ENCODE peak calls at places on chromosomes 4 and X, in five cellular contexts. X, W, Z, M and O are unnamed samples.

GRCh38 chr4:123017636-123018390 is 95.4 kb upstream of the NUDT6 start:
- DNase-seq in Z (no peak), W (no peak), M (no peak), X (peak; percentile 11), O (no peak)

GRCh38 chrX:8254386-8254785 is 83.3 kb upstream of the VCX2 start:
- DNase-seq in Z (no peak), M (no peak), W (no peak), X (no peak), O (no peak)

GRCh38 chr4:111506706-111507105 is 638.5 kb upstream of the FAM241A start:
- DNase-seq in Z (no peak), M (no peak), W (no peak), X (no peak), O (no peak)

GRCh38 chr4:114417214-114417613 is 181.4 kb upstream of the UGT8 start:
- DNase-seq in Z (no peak), W (no peak), M (peak; percentile 10), X (no peak), O (no peak)

GRCh38 chrX:135437867-135438733 is 16.4 kb downstream of the SMIM10L2A start:
- DNase-seq in Z (no peak), W (no peak), M (no peak), X (no peak), O (no peak)

GRCh38 chrX:136450050-136450830 is 37.5 kb upstream of the BRS3 start:
- DNase-seq in M (no peak), Z (no peak), W (no peak), X (no peak), O (no peak)

GRCh38 chr4:8393593-8394038 is 46.9 kb downstream of the ACOX3 start:
- DNase-seq in M (no peak), Z (no peak), X (peak; percentile 84), W (no peak), O (peak; percentile 86)

GRCh38 chrX:120790118-120790517 is 85.5 kb downstream of the CT47B1 start:
- DNase-seq in Z (no peak), X (peak; percentile 55), M (peak; percentile 38), W (peak; percentile 61), O (no peak)

GRCh38 chrX:1167466-1167865 is 45.0 kb downstream of the CRLF2 start:
- DNase-seq in W (no peak), M (no peak), Z (no peak), X (no peak), O (no peak)

GRCh38 chr4:7368296-7368695 is 66.4 kb downstream of the PSAPL1 start:
- DNase-seq in W (no peak), Z (no peak), X (no peak), M (no peak), O (no peak)

GRCh38 chr4:79064806-79065205 is 125.6 kb upstream of the PAQR3 start:
- DNase-seq in W (no peak), X (no peak), Z (no peak), M (no peak), O (no peak)

GRCh38 chr4:184262901-184263300 is 45.2 kb upstream of the ENPP6 start:
- DNase-seq in X (peak; percentile 72), Z (no peak), M (no peak), W (no peak), O (no peak)

GRCh38 chr4:140841186-140841585 is 85.0 kb upstream of the TBC1D9 start:
- DNase-seq in Z (no peak), M (no peak), W (no peak), X (no peak), O (no peak)

GRCh38 chr4:40998680-40999358 is 215.5 kb downstream of the APBB2 start:
- DNase-seq in X (peak; percentile 77), M (peak; percentile 69), Z (no peak), W (no peak), O (no peak)

GRCh38 chr4:7212101-7212674 is 19.9 kb downstream of the SORCS2 start:
- DNase-seq in M (no peak), X (no peak), Z (no peak), W (no peak), O (no peak)

GRCh38 chr4:2797545-2798305 is 4.8 kb downstream of the SH3BP2 start:
- DNase-seq in Z (peak; percentile 74), W (peak; percentile 58), X (no peak), M (no peak), O (no peak)
- H3K27ac ChIP-seq in Z (peak overlapping the region; percentile 84), W (peak overlapping the region; percentile 74), X (no peak overlapping the region), M (no peak overlapping the region), O (no peak overlapping the region)

GRCh38 chr4:157075401-157075800 is 549 bp upstream of the GLRB start:
- DNase-seq in W (no peak), Z (no peak), X (peak; percentile 1), M (no peak), O (no peak)
- H3K4me3 ChIP-seq in W (no peak overlapping the region), Z (peak overlapping the region; percentile 81), X (peak overlapping the region; percentile 32), M (no peak overlapping the region), O (peak overlapping the region; percentile 85)

DNA sequence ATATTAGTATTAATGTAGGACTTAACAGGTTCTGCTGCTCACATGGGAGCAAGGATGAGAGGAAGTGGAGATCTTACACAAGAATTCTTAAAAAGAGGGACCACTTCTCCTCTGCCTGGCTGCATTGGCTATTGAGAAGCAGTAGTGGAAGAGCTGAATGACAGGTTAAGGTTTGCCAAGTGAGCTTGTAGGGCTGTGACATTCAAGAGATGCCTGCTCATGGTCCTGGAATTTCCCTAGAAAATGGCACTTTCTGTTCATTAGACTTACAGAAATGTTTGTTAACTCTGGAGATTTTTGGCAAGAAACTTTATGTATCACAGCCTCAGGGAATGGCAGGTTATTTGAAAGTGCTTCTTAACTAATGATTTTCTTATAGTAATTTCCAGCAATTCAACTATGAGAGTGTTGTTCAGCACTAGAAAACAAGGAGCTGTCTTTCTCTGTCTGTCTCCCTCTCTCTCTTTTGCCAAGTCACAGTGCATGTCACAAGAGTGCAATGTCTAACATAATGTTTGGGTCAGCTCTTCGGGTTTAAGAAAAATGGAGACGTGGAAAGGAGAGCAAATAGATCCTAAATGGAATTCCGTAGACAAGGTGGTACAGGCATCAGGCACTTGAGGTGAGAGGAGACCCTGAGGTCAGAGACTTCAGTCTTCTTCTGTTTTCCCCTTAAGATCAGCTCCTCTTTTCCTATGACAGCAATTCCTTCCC is 8.3 kb upstream of the NAP1L5 start:
- DNase-seq in X (peak; percentile 19), W (no peak), M (no peak), Z (no peak), O (no peak)
- H3K27ac ChIP-seq in X (no peak overlapping the region), W (no peak overlapping the region), M (no peak overlapping the region), Z (no peak overlapping the region), O (peak overlapping the region; percentile 68)

GRCh38 chr4:24979554-24979953 is 51.2 kb downstream of the LGI2 start:
- DNase-seq in X (no peak), M (no peak), W (no peak), Z (no peak), O (no peak)
- H3K4me3 ChIP-seq in X (no peak overlapping the region), M (no peak overlapping the region), W (no peak overlapping the region), Z (no peak overlapping the region), O (peak overlapping the region; percentile 48)

GRCh38 chr4:142383354-142383753 is 462.7 kb downstream of the INPP4B start:
- DNase-seq in M (no peak), X (no peak), Z (no peak), W (no peak), O (no peak)

GRCh38 chr4:142377345-142378091 is 468.6 kb downstream of the INPP4B start:
- DNase-seq in X (no peak), Z (no peak), W (no peak), M (no peak), O (no peak)

GRCh38 chr4:142379277-142380051 is 466.6 kb downstream of the INPP4B start:
- DNase-seq in W (no peak), X (peak; percentile 69), Z (peak; percentile 24), M (peak; percentile 62), O (no peak)

GRCh38 chr4:142378179-142378578 is 467.9 kb downstream of the INPP4B start:
- DNase-seq in Z (no peak), M (no peak), X (no peak), W (no peak), O (no peak)

GRCh38 chr4:142380052-142380598 is 466.0 kb downstream of the INPP4B start:
- DNase-seq in X (no peak), M (no peak), Z (no peak), W (no peak), O (no peak)
- H3K27ac ChIP-seq in X (peak overlapping the region; percentile 83), M (peak overlapping the region; percentile 83), Z (peak overlapping the region; percentile 56), W (no peak overlapping the region), O (peak overlapping the region; percentile 29)

GRCh38 chr4:26028133-26028792 is 114.2 kb downstream of the SMIM20 start:
- DNase-seq in Z (no peak), X (no peak), M (no peak), W (no peak), O (no peak)
- H3K4me3 ChIP-seq in Z (no peak overlapping the region), X (no peak overlapping the region), M (no peak overlapping the region), W (no peak overlapping the region), O (no peak overlapping the region)

GRCh38 chr4:87848622-87849351 is 16.0 kb downstream of the MEPE start:
- DNase-seq in Z (no peak), X (peak; percentile 33), W (peak; percentile 21), M (peak; percentile 51), O (no peak)

GRCh38 chr4:87851955-87852354 is 19.2 kb downstream of the MEPE start:
- DNase-seq in Z (no peak), X (no peak), M (no peak), W (no peak), O (no peak)

GRCh38 chr4:87853108-87853507 is 20.3 kb downstream of the MEPE start:
- DNase-seq in X (peak; percentile 36), W (no peak), Z (no peak), M (peak; percentile 45), O (no peak)

GRCh38 chr4:87849612-87850011 is 16.8 kb downstream of the MEPE start:
- DNase-seq in M (no peak), W (no peak), X (no peak), Z (no peak), O (no peak)

DNA sequence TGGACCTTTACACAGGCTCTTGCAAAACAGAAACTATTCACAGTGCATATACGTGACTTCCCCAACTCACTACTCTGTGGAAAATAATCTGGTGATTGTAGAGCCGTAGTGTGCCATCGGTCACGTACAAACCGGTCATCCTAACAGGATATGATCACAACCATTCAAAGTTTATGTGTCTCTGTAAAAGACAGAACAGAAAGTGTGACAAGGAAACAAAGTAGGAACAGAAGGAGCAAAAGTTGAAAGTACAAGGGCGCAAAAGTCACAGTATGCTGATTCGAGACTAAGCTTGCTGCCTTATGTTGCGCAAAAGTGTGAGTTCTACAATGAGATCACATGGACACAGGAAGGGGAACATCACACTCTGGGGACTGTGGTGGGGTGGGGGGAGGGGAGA is 18.6 kb downstream of the MEPE start:
- DNase-seq in M (no peak), W (no peak), Z (no peak), X (no peak), O (no peak)
- H3K27ac ChIP-seq in M (no peak overlapping the region), W (no peak overlapping the region), Z (peak overlapping the region; percentile 58), X (no peak overlapping the region), O (no peak overlapping the region)

GRCh38 chr4:74283614-74284013 is 24.7 kb upstream of the EPGN start:
- DNase-seq in W (no peak), X (peak; percentile 97), M (peak; percentile 61), Z (no peak), O (no peak)
- H3K4me3 ChIP-seq in W (no peak overlapping the region), X (peak overlapping the region; percentile 30), M (no peak overlapping the region), Z (no peak overlapping the region), O (no peak overlapping the region)

DNA sequence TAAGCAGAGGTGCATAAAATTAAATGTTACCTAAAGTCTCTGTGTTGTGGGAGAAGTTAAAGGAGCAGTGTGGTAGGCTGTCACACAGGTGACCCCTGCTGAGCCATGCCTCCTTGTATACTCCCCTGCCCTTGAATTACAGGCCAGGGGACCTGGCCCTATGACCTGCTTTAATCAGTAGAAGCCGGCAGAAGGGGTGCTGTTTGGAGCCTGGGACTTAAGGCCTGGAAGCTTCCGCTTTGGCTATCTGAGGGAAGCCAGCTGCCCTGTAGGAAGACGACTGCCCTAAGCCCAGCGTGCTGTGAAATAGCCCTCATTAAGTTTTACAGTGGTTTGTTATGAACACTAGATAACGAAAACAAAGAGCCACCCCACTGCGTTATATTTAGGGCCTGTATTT is 34.1 kb downstream of the SPINK2 start:
- DNase-seq in W (no peak), Z (no peak), X (no peak), M (no peak), O (no peak)
- H3K27ac ChIP-seq in W (no peak overlapping the region), Z (no peak overlapping the region), X (no peak overlapping the region), M (no peak overlapping the region), O (no peak overlapping the region)